ENCODE peak calls at places on chromosomes 4 and X, in six cellular contexts. G is uterus, X is WERI-Rb-1, C is IMR-90, Y is astrocyte, V is A549. H is an unnamed sample.

GRCh38 chr4:139736661-139737060 is 71.0 kb downstream of the MGST2 start:
- DNase-seq in G (no peak), X (no peak), V (no peak), C (no peak), Y (no peak), H (no peak)

GRCh38 chr4:10107111-10108091 is 9.2 kb downstream of the WDR1 start:
- DNase-seq in C (peak), X (no peak), Y (no peak), G (no peak), V (no peak), H (no peak)

GRCh38 chrX:118228041-118228440 is 111.4 kb upstream of the KLHL13 start:
- DNase-seq in V (no peak), Y (peak), C (peak), X (no peak), G (no peak), H (no peak)

GRCh38 chr4:165872443-165873297 is at the start of gene TLL1:
- DNase-seq in C (no peak), Y (peak), G (no peak), V (no peak), X (no peak), H (peak)

GRCh38 chr4:8938623-8939022 is 67.0 kb upstream of the HMX1 start:
- DNase-seq in V (no peak), G (no peak), C (no peak), Y (no peak), X (no peak), H (no peak)

GRCh38 chr4:23348789-23349498 is 540.9 kb downstream of the PPARGC1A start:
- DNase-seq in V (no peak), X (no peak), Y (no peak), G (no peak), C (no peak), H (no peak)

GRCh38 chr4:158728256-158728655 is 5.1 kb upstream of the PPID start:
- DNase-seq in X (no peak), G (no peak), C (no peak), V (no peak), Y (no peak), H (no peak)

GRCh38 chr4:123554263-123554662 is 157.7 kb downstream of the SPRY1 start:
- DNase-seq in V (no peak), G (no peak), X (no peak), Y (no peak), C (no peak), H (no peak)

GRCh38 chr4:39976945-39977488 is 694 bp downstream of the PDS5A start:
- DNase-seq in Y (no peak), C (no peak), G (peak), X (peak), V (peak), H (peak)

GRCh38 chr4:62014982-62015739 is 815.0 kb downstream of the ADGRL3 start:
- DNase-seq in X (no peak), C (no peak), Y (no peak), V (no peak), G (no peak), H (no peak)

GRCh38 chr4:5381981-5382441 is 326.3 kb downstream of the EVC2 start:
- DNase-seq in C (peak), V (peak), X (peak), Y (peak), G (no peak), H (no peak)

DNA sequence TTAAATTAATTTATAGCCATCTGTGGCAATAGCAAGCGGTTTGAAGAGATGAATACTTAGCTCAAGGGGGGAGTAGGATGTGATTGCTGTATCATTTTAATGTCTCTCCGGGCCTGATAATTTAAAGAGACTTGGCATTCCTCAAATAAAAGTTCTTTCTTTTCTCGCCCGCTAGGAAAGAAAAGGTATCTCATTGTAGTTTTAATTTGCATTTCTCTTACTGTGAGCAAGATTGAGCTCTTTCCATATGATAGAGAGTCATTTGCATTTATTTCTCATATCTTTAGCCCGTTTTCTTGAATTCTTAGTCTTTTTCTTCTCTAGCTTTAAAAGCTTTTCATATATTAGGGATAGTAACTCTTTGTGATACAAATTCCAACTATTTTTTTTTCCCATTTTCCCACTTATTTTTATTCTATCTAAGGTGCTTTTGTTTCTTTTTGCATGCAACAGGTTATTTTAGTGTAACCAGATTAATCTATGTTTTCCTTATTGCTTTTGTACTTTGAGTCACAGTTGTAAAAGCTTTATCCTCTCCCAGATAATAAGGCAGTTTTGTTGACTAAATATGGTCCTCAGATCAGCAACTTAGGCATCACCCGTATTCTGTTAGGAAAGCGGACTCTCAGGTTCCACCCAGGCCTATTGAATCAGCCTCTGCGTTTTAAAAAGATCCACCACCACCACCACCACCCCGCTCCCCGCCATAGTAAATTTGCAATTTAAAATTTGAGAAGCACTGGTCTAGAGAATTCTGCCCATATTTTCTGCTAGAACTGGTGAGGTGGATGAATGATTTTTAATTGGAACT is 58.7 kb upstream of the USP9X start:
- DNase-seq in C (no peak), X (no peak), Y (no peak), G (no peak), V (peak), H (no peak)
- H3K4me3 ChIP-seq in C (no peak), X (no peak), Y (no peak), G (no peak), V (peak), H (no peak)

GRCh38 chr4:103032575-103032974 is 13.1 kb upstream of the SLC9B1 start:
- DNase-seq in V (peak), Y (no peak), G (no peak), X (peak), C (peak), H (peak)
- TF ChIP-seq CTCF in V (peak), Y (peak), G (no peak), X (peak), C (peak), H (peak)

GRCh38 chrX:40102393-40103381 is 4.9 kb upstream of the BCOR start:
- DNase-seq in G (no peak), Y (no peak), C (no peak), V (no peak), X (peak), H (no peak)
- H3K4me3 ChIP-seq in G (no peak), Y (no peak), C (no peak), V (no peak), X (peak), H (no peak)

GRCh38 chrX:23953908-23954269 is 46.1 kb downstream of the CXorf58 start:
- DNase-seq in C (no peak), V (no peak), Y (no peak), G (no peak), X (no peak), H (no peak)
- TF ChIP-seq CTCF in C (no peak), V (no peak), Y (no peak), G (no peak), X (no peak), H (no peak)

GRCh38 chrX:49303346-49303745 is at the start of gene GAGE10:
- DNase-seq in C (no peak), Y (no peak), G (no peak), V (no peak), X (no peak), H (no peak)
- H3K4me3 ChIP-seq in C (no peak), Y (no peak), G (no peak), V (no peak), X (no peak), H (no peak)

GRCh38 chr4:169416461-169416860 is 145.7 kb upstream of the SH3RF1 start:
- DNase-seq in G (no peak), C (no peak), X (no peak), V (no peak), Y (no peak), H (no peak)

GRCh38 chr4:169410839-169411770 is 140.3 kb upstream of the SH3RF1 start:
- DNase-seq in G (no peak), C (peak), X (no peak), V (peak), Y (peak), H (no peak)

GRCh38 chr4:169414913-169415312 is 144.2 kb upstream of the SH3RF1 start:
- DNase-seq in C (no peak), G (no peak), V (no peak), Y (no peak), X (no peak), H (no peak)

GRCh38 chr4:169407217-169407845 is 136.6 kb upstream of the SH3RF1 start:
- DNase-seq in C (peak), Y (peak), X (no peak), G (no peak), V (no peak), H (no peak)

DNA sequence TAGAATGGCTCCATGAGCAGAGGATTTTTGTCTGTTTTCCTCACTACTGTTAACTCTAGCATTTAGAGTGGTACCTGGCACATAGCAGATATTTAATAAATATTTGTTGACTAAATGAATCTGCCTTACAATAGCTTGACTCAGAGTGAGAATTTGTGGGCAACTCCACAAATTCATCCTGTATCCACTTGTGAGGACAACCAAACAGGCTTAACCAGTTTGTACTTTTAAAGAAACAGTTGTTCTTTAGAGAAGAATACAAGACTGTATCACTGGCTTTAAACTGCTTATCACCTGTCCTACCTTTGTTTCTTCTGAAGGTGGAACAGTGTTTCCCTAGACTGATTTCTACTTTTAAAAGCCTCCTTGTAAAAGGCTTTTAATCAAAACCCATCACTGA is 141.3 kb upstream of the SH3RF1 start:
- DNase-seq in Y (no peak), V (no peak), C (no peak), X (no peak), G (no peak), H (no peak)
- TF ChIP-seq CTCF in Y (no peak), V (no peak), C (no peak), X (no peak), G (no peak), H (no peak)

GRCh38 chr4:82797591-82798081 is 960 bp downstream of the SCD5 start:
- DNase-seq in V (peak), C (peak), Y (peak), G (peak), X (peak), H (peak)
- H3K4me3 ChIP-seq in V (peak), C (peak), Y (peak), G (peak), X (peak), H (peak)

DNA sequence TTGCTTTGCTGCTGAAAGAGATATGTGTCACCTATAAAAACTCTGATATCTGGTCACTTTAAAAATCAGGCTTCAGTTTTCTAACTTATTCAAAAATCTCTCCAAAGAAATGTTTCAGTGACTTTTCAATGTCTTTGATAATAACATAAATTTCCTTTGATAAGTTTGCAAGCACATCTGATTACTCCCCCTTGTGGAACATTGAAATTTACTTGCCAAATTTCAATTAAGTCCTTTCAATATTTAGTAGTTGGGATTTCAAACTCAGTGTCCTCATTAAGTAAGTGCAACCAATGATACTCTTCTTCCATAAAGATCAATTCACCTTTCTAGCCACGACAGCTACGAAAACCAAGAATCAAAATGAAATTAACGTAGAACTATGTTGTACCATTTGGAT is 151.3 kb upstream of the FAM47C start:
- DNase-seq in X (no peak), Y (no peak), G (no peak), V (peak), C (peak), H (no peak)
- TF ChIP-seq CTCF in X (no peak), Y (no peak), G (no peak), V (peak), C (peak), H (peak)